ENCODE peak calls at places on chromosomes 2 and 18, in four cellular contexts. K is stomach, Q is pancreas, V is SJCRH30. M is an unnamed sample. For H3K9me3 and H3K27me3, the result is how much of the 10 kb centered on the place peaks cover.

GRCh38 chr18:41940506-41941215 is 14.4 kb upstream of the PIK3C3 start:
- DNase-seq in V (no peak), Q (no peak), K (no peak), M (no peak)

GRCh38 chr2:194301946-194302345 is 1355.1 kb upstream of the SLC39A10 start:
- DNase-seq in V (no peak), Q (no peak), K (no peak), M (no peak)

GRCh38 chr2:130985831-130986649 is 107.2 kb downstream of the FAM168B start:
- DNase-seq in Q (no peak), V (peak), K (no peak), M (no peak)

GRCh38 chr2:45293182-45293581 is 283.9 kb upstream of the SIX2 start:
- DNase-seq in V (no peak), Q (no peak), K (no peak), M (no peak)

GRCh38 chr2:60735496-60736250 is 20.4 kb upstream of the PAPOLG start:
- DNase-seq in K (no peak), V (no peak), Q (no peak), M (no peak)

GRCh38 chr18:58721586-58722160 is 50.4 kb downstream of the MALT1 start:
- DNase-seq in V (no peak), K (no peak), Q (no peak), M (no peak)

GRCh38 chr18:26714739-26715138 is 150.8 kb downstream of the AQP4 start:
- DNase-seq in K (no peak), Q (no peak), V (no peak), M (no peak)

GRCh38 chr2:29374823-29375222 is 259.6 kb downstream of the CLIP4 start:
- DNase-seq in Q (peak), V (no peak), K (no peak), M (no peak)

GRCh38 chr2:216742411-216742810 is 47.1 kb upstream of the IGFBP5 start:
- DNase-seq in V (no peak), K (no peak), Q (peak), M (no peak)

GRCh38 chr2:107322406-107322805 is 436.4 kb upstream of the ST6GAL2 start:
- DNase-seq in V (no peak), Q (no peak), K (no peak), M (no peak)

GRCh38 chr18:41767960-41768359 is 187.1 kb upstream of the PIK3C3 start:
- DNase-seq in V (no peak), Q (no peak), K (no peak), M (no peak)

GRCh38 chr18:58285731-58286130 is 241.7 kb downstream of the NEDD4L start:
- DNase-seq in Q (no peak), V (no peak), K (no peak), M (no peak)

GRCh38 chr18:56795381-56795780 is 144.2 kb downstream of the WDR7 start:
- DNase-seq in V (no peak), K (no peak), Q (no peak), M (no peak)

GRCh38 chr2:159783559-159783958 is 14.4 kb downstream of the CD302 start:
- DNase-seq in K (no peak), V (no peak), Q (no peak), M (no peak)

GRCh38 chr2:38152093-38152492 is 76.1 kb upstream of the CYP1B1 start:
- DNase-seq in Q (no peak), V (no peak), K (no peak), M (no peak)

GRCh38 chr18:35024965-35025364 is 16.2 kb upstream of the MAPRE2 start:
- DNase-seq in Q (peak), V (peak), K (peak), M (peak)

GRCh38 chr18:3647636-3648035 is 197.7 kb downstream of the TGIF1 start:
- DNase-seq in Q (no peak), V (no peak), K (no peak), M (no peak)

GRCh38 chr2:47559079-47559684 is 156.2 kb downstream of the MSH2 start:
- DNase-seq in V (no peak), K (no peak), Q (no peak), M (no peak)

GRCh38 chr2:3726511-3726910 is 23.1 kb downstream of the DCDC2C start:
- DNase-seq in Q (no peak), V (no peak), K (no peak), M (no peak)

DNA sequence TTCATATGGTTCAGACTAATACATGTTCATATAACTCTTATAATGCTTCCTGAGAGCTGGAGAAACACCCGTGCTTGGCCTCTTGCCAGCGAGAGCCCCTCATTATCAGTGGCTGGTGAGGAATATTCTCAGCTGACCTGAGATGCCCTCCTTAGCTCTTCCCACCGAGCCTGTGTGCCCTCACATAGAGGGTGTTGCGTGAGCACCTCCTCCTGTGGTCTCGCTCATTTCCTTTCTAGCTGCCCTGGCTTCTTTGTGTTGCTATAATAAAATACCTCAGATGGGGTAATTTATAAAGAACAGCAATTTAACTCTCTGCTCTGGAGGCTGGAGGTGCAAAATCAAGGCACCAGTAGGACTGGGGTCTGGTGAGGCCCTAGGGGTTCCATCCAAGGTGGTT is 80.5 kb upstream of the ALKAL2 start:
- DNase-seq in K (no peak), V (peak), Q (no peak), M (no peak)
- H3K9me3 ChIP-seq in K (under half), V (under half), Q (under half), M (under half)

DNA sequence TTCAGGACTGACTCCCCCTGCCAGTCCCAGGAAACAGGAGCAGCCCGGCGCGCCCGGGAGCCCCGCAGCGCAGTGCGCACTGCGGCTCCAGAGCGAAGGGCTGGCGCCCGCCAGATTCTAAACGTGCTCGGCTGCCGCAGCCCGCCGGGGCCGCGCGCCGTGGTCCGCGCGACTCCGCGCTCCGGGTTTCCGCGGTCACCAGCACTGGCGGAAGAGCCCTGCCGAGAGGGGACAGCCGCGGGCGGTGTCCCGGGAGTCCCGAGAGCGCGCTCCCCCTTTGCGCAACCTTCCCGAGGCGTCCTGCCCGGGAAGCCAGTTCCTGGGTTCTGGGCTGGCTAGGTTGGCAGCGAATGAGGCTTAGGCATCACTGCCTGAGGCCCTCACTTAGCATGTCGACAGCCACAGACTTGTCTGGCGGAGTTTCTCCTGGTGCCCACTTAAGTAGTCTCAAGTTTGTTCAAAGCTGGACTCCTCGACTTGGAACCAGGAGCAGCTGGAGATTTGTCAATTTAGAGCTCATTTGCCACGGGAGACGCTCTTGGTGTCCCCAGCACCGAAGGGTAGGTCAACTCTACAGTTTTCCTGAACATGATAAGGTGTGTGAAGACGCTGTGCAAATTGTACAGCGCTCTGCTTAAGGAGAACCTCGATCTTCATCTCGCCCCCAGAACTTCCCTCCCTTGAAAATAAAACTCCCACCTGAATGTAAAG is 1.5 kb upstream of the VSNL1 start:
- DNase-seq in Q (peak), V (peak), K (peak), M (peak)
- H3K27me3 ChIP-seq in Q (under half), V (under half), K (under half), M (half or more)

GRCh38 chr2:57296795-57297517 is 749.6 kb upstream of the VRK2 start:
- DNase-seq in Q (no peak), K (no peak), V (no peak), M (no peak)
- H3K9me3 ChIP-seq in Q (under half), K (under half), V (under half), M (under half)

DNA sequence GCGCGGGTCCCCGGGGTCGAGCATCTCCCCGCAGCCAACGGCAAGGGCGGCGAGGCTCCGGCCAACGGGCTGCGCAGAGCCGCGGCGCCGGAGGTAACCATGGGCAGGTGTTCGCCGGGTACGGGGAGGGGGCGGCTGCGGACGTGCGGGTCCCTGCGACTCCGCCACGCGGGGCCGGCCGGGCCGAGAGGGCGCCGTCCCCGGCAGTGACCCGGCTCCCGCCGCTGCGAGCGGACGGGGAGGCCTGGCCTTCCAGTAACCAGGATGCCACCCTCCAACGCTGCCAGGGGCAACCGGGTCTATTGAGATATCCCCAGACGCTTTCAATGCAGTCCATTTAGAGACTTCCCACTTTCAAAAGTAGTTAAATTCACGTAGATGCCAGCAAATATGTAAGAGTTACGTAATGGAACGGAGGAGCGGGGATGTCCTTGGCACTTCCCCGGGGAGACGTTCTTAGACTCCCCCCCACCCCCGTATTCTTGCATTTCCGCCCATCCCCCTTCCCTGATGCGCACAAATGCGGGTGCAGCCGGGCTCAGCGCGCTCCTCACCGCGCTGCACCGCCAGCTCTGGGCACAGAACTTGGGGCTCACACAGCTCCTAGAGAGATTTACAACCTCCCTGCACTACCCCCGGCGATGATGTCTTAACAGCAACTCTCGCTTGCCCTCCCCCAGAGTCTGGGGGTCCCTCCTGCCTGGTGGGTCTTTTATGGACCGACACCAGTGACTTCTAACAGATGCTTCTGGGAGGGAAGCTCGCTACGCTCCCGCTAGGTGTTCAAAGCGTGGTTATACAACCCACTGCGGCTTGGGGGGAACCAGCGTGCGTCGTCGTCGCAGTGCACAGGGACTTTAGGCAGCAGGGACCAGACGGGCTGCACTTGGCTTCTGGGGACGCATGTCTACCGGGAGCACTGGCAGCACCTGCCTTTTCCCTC is 657 bp downstream of the SGPP2 start:
- DNase-seq in K (peak), Q (peak), V (no peak), M (peak)
- H3K27me3 ChIP-seq in K (under half), Q (under half), V (under half), M (under half)

DNA sequence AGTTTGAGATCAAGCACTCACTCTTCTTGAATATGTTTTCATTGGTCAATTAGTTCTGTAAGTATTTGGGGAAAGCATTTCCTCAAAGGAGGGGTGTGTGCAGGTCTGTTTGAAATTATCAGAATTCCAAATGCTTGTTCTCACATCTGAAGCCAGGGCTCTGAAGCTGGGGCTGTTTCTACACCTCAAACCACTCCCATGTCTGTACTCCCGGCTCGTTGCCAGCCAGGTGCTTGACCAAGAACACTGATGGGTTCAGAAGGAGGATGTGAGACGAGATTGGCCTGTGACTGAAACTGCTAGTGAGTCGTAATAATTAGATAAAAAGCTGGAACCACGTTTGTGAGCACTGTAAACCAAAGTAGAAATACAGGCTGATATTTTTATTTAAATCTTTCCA is 356.5 kb upstream of the SALL3 start:
- DNase-seq in V (no peak), Q (no peak), K (no peak), M (no peak)
- H3K9me3 ChIP-seq in V (under half), Q (under half), K (under half), M (under half)

GRCh38 chr2:19369341-19369955 is 11.0 kb upstream of the OSR1 start:
- DNase-seq in V (no peak), Q (no peak), K (no peak), M (no peak)
- H3K27me3 ChIP-seq in V (under half), Q (under half), K (under half), M (under half)

DNA sequence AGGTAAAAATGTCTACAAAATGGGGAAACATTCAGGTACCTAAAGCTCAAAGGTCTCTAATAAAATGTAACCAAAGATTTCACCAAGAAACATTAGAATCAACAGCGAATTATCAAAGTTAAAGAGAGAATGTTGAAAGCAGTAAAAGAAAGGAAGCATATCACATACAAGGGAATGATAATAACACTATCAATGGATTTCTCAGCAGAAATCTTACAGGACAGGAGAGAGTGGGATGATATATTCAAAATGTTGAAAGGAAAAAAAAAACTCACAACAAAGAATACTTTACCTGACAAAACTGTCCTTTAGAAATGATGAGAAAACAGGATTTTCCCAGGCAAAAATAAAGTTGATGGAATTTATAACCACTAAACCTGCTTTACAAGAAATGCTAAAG is 591.2 kb upstream of the POU3F3 start:
- DNase-seq in K (no peak), V (no peak), Q (no peak), M (no peak)
- H3K9me3 ChIP-seq in K (under half), V (under half), Q (under half), M (under half)

GRCh38 chr2:185472574-185472973 is 266.0 kb upstream of the FSIP2 start:
- DNase-seq in K (no peak), V (peak), Q (no peak), M (no peak)

GRCh38 chr2:185473838-185474237 is 264.8 kb upstream of the FSIP2 start:
- DNase-seq in Q (no peak), V (no peak), K (no peak), M (no peak)

GRCh38 chr2:185475868-185476267 is 262.7 kb upstream of the FSIP2 start:
- DNase-seq in K (no peak), V (no peak), Q (no peak), M (no peak)

GRCh38 chr2:185477452-185477851 is 261.2 kb upstream of the FSIP2 start:
- DNase-seq in Q (no peak), K (no peak), V (no peak), M (no peak)
- H3K27me3 ChIP-seq in Q (under half), K (under half), V (under half), M (under half)

GRCh38 chr18:1784113-1784512 is 787.2 kb downstream of the METTL4 start:
- DNase-seq in K (no peak), V (peak), Q (no peak), M (no peak)
- H3K9me3 ChIP-seq in K (under half), V (under half), Q (under half), M (under half)